ENCODE peak calls at places on chromosome 20, in seven cellular contexts. I is lower lobe of right lung, V is pancreas, L is IMR-90, Z is ascending aorta, K is sigmoid colon, X is transverse colon. F is an unnamed sample.
A peak's percentile ranks its signal among the peaks of the same experiment; 100 is the strongest.

GRCh38 chr20:62363920-62364851 is 2.9 kb downstream of the LAMA5 start:
- DNase-seq in K (peak; percentile 68), Z (peak; percentile 67), L (no peak), X (peak; percentile 13), I (peak; percentile 47), V (peak; percentile 37), F (no peak)

GRCh38 chr20:957544-957943 is 41.4 kb upstream of the ANGPT4 start:
- DNase-seq in Z (no peak), I (no peak), X (no peak), K (no peak), V (no peak), L (peak; percentile 1), F (no peak)

GRCh38 chr20:9993133-9993532 is 41.7 kb upstream of the ANKEF1 start:
- DNase-seq in V (no peak), Z (no peak), L (no peak), K (no peak), X (no peak), I (no peak), F (no peak)

GRCh38 chr20:1212607-1213396 is 9.5 kb downstream of the C20orf202 start:
- DNase-seq in I (peak; percentile 76), L (peak; percentile 72), V (peak; percentile 63), K (peak; percentile 77), X (peak; percentile 71), Z (peak; percentile 76), F (peak; percentile 64)

GRCh38 chr20:7609250-7609649 is 331.0 kb downstream of the HAO1 start:
- DNase-seq in K (no peak), I (no peak), X (no peak), V (no peak), L (no peak), Z (no peak), F (no peak)

GRCh38 chr20:48128436-48128835 is 343.2 kb upstream of the SULF2 start:
- DNase-seq in V (no peak), Z (no peak), L (no peak), X (no peak), I (no peak), K (peak; percentile 18), F (no peak)

GRCh38 chr20:4989570-4989969 is 11.7 kb downstream of the SLC23A2 start:
- DNase-seq in X (no peak), Z (no peak), I (no peak), K (no peak), L (no peak), V (no peak), F (no peak)

GRCh38 chr20:22680031-22680740 is 95.8 kb upstream of the FOXA2 start:
- DNase-seq in V (no peak), Z (no peak), X (no peak), L (no peak), K (no peak), I (no peak), F (no peak)

GRCh38 chr20:7691647-7692046 is 248.6 kb downstream of the HAO1 start:
- DNase-seq in I (no peak), L (no peak), K (no peak), V (no peak), Z (no peak), X (no peak), F (no peak)

GRCh38 chr20:35773154-35773751 is 1.4 kb downstream of the PHF20 start:
- DNase-seq in L (peak; percentile 24), V (no peak), X (peak; percentile 55), Z (no peak), I (no peak), K (peak; percentile 66), F (peak; percentile 34)

GRCh38 chr20:37727247-37727956 is 33.6 kb downstream of the CTNNBL1 start:
- DNase-seq in Z (no peak), I (no peak), L (no peak), K (no peak), X (no peak), V (no peak), F (no peak)

GRCh38 chr20:36004045-36004444 is 35.7 kb downstream of the CNBD2 start:
- DNase-seq in Z (peak; percentile 25), K (no peak), I (no peak), V (no peak), X (no peak), L (no peak), F (no peak)

GRCh38 chr20:17676378-17676759 is 5.7 kb downstream of the RRBP1 start:
- DNase-seq in X (no peak), Z (no peak), V (no peak), K (no peak), L (no peak), I (no peak), F (no peak)

GRCh38 chr20:17674722-17675518 is 7.1 kb downstream of the RRBP1 start:
- DNase-seq in K (no peak), L (peak; percentile 67), V (no peak), I (no peak), X (no peak), Z (no peak), F (no peak)

GRCh38 chr20:17678295-17678694 is 3.7 kb downstream of the RRBP1 start:
- DNase-seq in V (no peak), Z (no peak), L (no peak), I (no peak), X (no peak), K (no peak), F (no peak)

GRCh38 chr20:17676942-17677341 is 5.1 kb downstream of the RRBP1 start:
- DNase-seq in I (no peak), L (peak; percentile 39), V (no peak), Z (no peak), X (no peak), K (no peak), F (no peak)

DNA sequence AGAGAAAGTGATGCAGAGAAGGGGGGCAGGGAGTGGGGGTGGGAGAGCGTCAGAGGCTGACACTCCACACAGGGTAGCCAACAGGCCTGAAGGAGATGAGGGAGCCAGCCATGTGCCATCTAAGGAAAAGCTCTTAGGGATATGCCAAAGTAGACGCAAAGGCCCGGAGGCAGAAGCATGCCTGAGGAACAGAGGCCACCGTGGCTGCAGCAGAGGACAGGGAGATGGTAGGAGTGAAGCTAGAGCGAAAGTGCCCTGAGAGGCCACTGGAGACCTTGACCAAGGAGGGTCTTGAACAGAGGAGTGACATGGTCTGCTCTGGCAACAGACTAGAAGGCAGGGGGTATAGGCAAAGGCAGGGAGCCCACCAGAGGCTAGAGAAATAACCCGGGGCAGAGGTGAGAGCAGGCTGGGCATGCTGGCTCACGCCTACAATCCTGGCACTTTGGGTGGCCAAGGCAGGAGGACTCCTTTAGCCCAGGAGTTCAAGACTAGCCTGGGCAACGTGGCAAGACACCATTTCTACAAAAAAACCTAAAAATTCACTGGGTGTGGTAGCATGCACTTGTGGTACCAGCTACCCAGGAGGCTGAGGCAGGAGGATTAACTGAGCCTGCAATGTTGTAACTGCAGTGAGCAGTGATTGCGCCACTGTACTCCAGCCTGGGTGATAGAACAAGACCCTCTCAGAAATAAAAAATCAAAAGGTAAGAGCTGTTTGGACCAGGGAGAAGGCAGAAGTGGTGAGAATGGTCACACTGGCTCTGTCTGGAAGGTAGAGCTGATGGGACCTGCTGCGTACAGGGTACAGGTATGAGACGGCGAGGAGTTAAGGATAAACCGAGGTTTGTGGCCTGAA is 6.3 kb downstream of the RRBP1 start:
- DNase-seq in V (no peak), I (no peak), L (no peak), Z (no peak), K (no peak), X (no peak), F (no peak)
- H3K4me1 ChIP-seq in V (peaks cover 70% of the 10 kb centered on the region), I (peaks cover 83% of the 10 kb centered on the region), L (peaks cover 44% of the 10 kb centered on the region), Z (peaks cover 29% of the 10 kb centered on the region), K (no peaks in the 10 kb centered on the region), X (peaks cover 40% of the 10 kb centered on the region), F (peaks cover 61% of the 10 kb centered on the region)

DNA sequence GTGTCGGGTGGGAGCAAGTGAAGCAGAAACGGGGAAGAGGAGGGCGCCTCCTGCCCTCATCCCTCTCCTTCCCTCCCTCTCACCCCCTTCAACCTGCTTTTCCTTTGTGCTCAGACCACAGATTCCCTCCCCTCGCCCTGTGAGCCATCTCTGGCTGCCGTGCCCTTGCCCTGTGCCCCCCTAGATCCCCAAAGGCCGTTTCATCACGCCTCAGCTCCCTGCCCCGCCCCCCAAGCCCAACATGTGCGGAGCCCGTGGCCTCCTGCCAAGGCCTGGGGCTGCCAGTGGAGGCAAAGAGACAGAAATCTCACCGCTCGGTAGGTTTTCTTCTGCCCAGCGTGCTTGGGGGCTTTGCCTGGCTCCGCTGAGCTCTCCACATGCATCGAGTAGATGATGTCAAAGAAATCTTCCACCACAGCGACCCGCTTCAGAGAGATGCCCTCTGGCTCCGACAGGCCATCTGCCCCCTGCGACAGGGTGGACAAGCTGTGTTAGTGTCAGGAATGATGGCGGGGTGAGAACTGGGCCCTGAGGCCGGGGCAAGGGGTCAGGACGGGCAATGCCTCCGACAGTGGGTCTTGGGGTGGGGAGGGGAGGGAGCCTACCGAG is 57.6 kb downstream of the NOL4L start:
- DNase-seq in Z (no peak), V (peak; percentile 52), K (no peak), I (peak; percentile 46), L (no peak), X (no peak), F (no peak)
- H3K4me1 ChIP-seq in Z (no peaks in the 10 kb centered on the region), V (peaks cover 41% of the 10 kb centered on the region), K (no peaks in the 10 kb centered on the region), I (peaks cover 18% of the 10 kb centered on the region), L (no peaks in the 10 kb centered on the region), X (no peaks in the 10 kb centered on the region), F (peaks cover 34% of the 10 kb centered on the region)

DNA sequence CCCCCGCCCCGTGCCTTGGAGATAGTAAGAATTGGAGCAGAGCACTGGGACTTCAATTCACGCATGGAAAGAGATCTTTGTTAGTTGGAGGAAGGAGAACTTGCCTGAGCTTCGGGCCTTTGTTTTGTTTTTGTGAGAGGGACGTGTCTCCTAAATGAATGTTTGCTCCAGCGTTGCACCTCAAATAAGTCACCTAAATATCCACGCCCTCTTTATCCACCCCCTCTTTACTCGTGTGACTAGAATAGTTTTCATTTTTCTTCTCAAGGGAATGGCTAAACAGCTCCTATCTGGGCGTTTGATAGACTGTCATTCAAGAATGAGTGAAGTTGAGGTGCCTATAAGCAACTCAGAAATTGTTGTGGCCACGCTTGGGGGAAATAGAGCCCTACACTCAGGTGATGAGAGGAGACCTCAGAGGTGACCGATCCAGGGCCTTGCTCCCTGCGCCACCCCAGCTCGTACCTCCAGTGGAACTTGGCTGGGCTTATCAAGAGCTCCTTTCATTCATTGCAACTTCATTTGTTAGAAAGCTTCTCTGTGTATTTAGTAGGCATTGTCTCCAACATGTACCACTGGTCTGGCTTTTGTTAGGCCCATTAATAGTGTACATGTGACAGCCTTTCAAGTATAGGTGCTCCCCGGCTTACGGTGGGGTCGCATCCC is 867 bp downstream of the PCMTD2 start:
- DNase-seq in V (no peak), L (peak; percentile 10), X (no peak), K (no peak), Z (no peak), I (no peak), F (no peak)
- H3K4me1 ChIP-seq in V (peaks cover 14% of the 10 kb centered on the region), L (peaks cover 17% of the 10 kb centered on the region), X (peaks cover 12% of the 10 kb centered on the region), K (no peaks in the 10 kb centered on the region), Z (peaks cover 20% of the 10 kb centered on the region), I (peaks cover 46% of the 10 kb centered on the region), F (peaks cover 17% of the 10 kb centered on the region)

GRCh38 chr20:11454966-11455799 is 462.5 kb upstream of the BTBD3 start:
- DNase-seq in L (peak; percentile 78), K (no peak), I (no peak), V (no peak), X (peak; percentile 17), Z (no peak), F (no peak)

GRCh38 chr20:11448554-11448953 is 469.1 kb upstream of the BTBD3 start:
- DNase-seq in K (no peak), L (no peak), X (no peak), Z (no peak), V (no peak), I (no peak), F (no peak)

GRCh38 chr20:11452326-11452725 is 465.4 kb upstream of the BTBD3 start:
- DNase-seq in V (no peak), L (peak; percentile 59), X (no peak), K (no peak), Z (no peak), I (no peak), F (no peak)

GRCh38 chr20:11453430-11453829 is 464.3 kb upstream of the BTBD3 start:
- DNase-seq in X (no peak), K (no peak), V (no peak), Z (no peak), L (peak; percentile 87), I (no peak), F (no peak)

GRCh38 chr20:11451793-11452291 is 465.9 kb upstream of the BTBD3 start:
- DNase-seq in L (peak; percentile 11), Z (no peak), X (no peak), I (no peak), K (peak; percentile 73), V (no peak), F (no peak)
- H3K4me1 ChIP-seq in L (peaks cover 16% of the 10 kb centered on the region), Z (no peaks in the 10 kb centered on the region), X (peaks cover 7% of the 10 kb centered on the region), I (no peaks in the 10 kb centered on the region), K (no peaks in the 10 kb centered on the region), V (no peaks in the 10 kb centered on the region), F (no peaks in the 10 kb centered on the region)

F was measured in tibial nerve.